ENCODE peak calls at places on chromosomes 6 and 20, in six cellular contexts. T is NCI-H524, L is adipocyte, C is NCI-H2029 treated with DMSO at 0.1 percent for 48 hours, V is AG04449, Q is posterior cingulate gyrus. O is an unnamed sample.

GRCh38 chr20:55160996-55161395 is 685.6 kb downstream of the DOK5 start:
- DNase-seq in T (no peak), L (no peak), C (no peak), V (no peak), Q (no peak), O (no peak)

GRCh38 chr6:55704421-55704820 is 125.4 kb upstream of the HMGCLL1 start:
- DNase-seq in T (no peak), L (peak), C (no peak), V (no peak), Q (no peak), O (no peak)

GRCh38 chr6:133807531-133807930 is 81.4 kb upstream of the TCF21 start:
- DNase-seq in T (no peak), L (no peak), C (no peak), V (no peak), Q (no peak), O (no peak)

GRCh38 chr6:37244430-37245310 is 12.9 kb upstream of the TBC1D22B start:
- DNase-seq in T (no peak), L (peak), C (peak), V (peak), Q (peak), O (peak)

GRCh38 chr20:15818651-15819071 is 754.6 kb downstream of the KIF16B start:
- DNase-seq in T (no peak), L (no peak), C (peak), V (no peak), Q (no peak), O (no peak)

GRCh38 chr6:26474439-26474881 is 16.7 kb downstream of the BTN2A1 start:
- DNase-seq in T (no peak), L (no peak), C (no peak), V (no peak), Q (no peak), O (no peak)

GRCh38 chr6:4549556-4550226 is 226.5 kb upstream of the CDYL start:
- DNase-seq in T (no peak), L (no peak), C (no peak), V (no peak), Q (no peak), O (no peak)

GRCh38 chr6:140319209-140319608 is 944.8 kb upstream of the CITED2 start:
- DNase-seq in T (no peak), L (peak), C (no peak), V (no peak), Q (no peak), O (peak)

GRCh38 chr6:116847234-116847633 is 18.4 kb upstream of the GPRC6A start:
- DNase-seq in T (peak), L (peak), C (peak), V (no peak), Q (no peak), O (no peak)

GRCh38 chr6:128513878-128514277 is 6.5 kb downstream of the PTPRK start:
- DNase-seq in T (peak), L (no peak), C (no peak), V (no peak), Q (no peak), O (no peak)

GRCh38 chr6:89840538-89840937 is 10.9 kb downstream of the CASP8AP2 start:
- DNase-seq in T (no peak), L (no peak), C (no peak), V (no peak), Q (no peak), O (no peak)

GRCh38 chr6:146210406-146211068 is 181.7 kb downstream of the GRM1 start:
- DNase-seq in T (no peak), L (no peak), C (no peak), V (no peak), Q (no peak), O (no peak)

GRCh38 chr20:50673146-50673830 is 18.1 kb downstream of the RIPOR3 start:
- DNase-seq in T (no peak), L (no peak), C (no peak), V (no peak), Q (no peak), O (no peak)

GRCh38 chr6:83055366-83055964 is 10.2 kb downstream of the UBE3D start:
- DNase-seq in T (no peak), L (peak), C (peak), V (no peak), Q (peak), O (no peak)

GRCh38 chr20:906703-907102 is 9.4 kb downstream of the ANGPT4 start:
- DNase-seq in T (no peak), L (no peak), C (no peak), V (no peak), Q (no peak), O (no peak)

GRCh38 chr6:117275711-117276110 is 10.4 kb downstream of the VGLL2 start:
- DNase-seq in T (no peak), L (no peak), C (no peak), V (no peak), Q (no peak), O (no peak)

GRCh38 chr6:140663772-140664171 is 1289.3 kb upstream of the CITED2 start:
- DNase-seq in T (no peak), L (no peak), C (no peak), V (no peak), Q (no peak), O (no peak)

GRCh38 chr6:136365781-136366354 is 76.2 kb upstream of the BCLAF1 start:
- DNase-seq in T (no peak), L (peak), C (peak), V (no peak), Q (peak), O (no peak)

GRCh38 chr6:25945175-25945574 is 14.7 kb upstream of the SLC17A2 start:
- DNase-seq in T (no peak), L (no peak), C (no peak), V (no peak), Q (no peak), O (no peak)

GRCh38 chr6:16257999-16258708 is 19.8 kb downstream of the GMPR start:
- DNase-seq in T (no peak), L (no peak), C (peak), V (no peak), Q (peak), O (no peak)

GRCh38 chr6:100664274-100665040 is 199.7 kb upstream of the SIM1 start:
- DNase-seq in T (no peak), L (peak), C (peak), V (no peak), Q (no peak), O (peak)

GRCh38 chr20:37804584-37805566 is 98.1 kb upstream of the VSTM2L start:
- DNase-seq in T (no peak), L (no peak), C (no peak), V (no peak), Q (peak), O (no peak)

GRCh38 chr20:63333241-63333836 is 27.8 kb downstream of the CHRNA4 start:
- DNase-seq in T (no peak), L (no peak), C (no peak), V (no peak), Q (no peak), O (no peak)

GRCh38 chr6:39048481-39049399 is at the start of gene GLP1R:
- DNase-seq in T (no peak), L (no peak), C (no peak), V (no peak), Q (no peak), O (no peak)

GRCh38 chr20:8631271-8631670 is 437.6 kb upstream of the PLCB4 start:
- DNase-seq in T (no peak), L (no peak), C (no peak), V (no peak), Q (no peak), O (no peak)

GRCh38 chr6:157763129-157763893 is 59.7 kb upstream of the SNX9 start:
- DNase-seq in T (no peak), L (peak), C (peak), V (no peak), Q (no peak), O (no peak)

GRCh38 chr20:17570347-17571152 is 675 bp downstream of the DSTN start:
- DNase-seq in T (peak), L (peak), C (peak), V (no peak), Q (peak), O (no peak)

GRCh38 chr6:56293756-56294155 is 46.4 kb upstream of the COL21A1 start:
- DNase-seq in T (no peak), L (peak), C (no peak), V (no peak), Q (no peak), O (no peak)

GRCh38 chr20:31813611-31814010 is 5.5 kb upstream of the MYLK2 start:
- DNase-seq in T (no peak), L (no peak), C (no peak), V (no peak), Q (no peak), O (no peak)

GRCh38 chr6:68975064-68975463 is 340.0 kb downstream of the ADGRB3 start:
- DNase-seq in T (peak), L (no peak), C (peak), V (no peak), Q (peak), O (no peak)

GRCh38 chr20:23126281-23127061 is 40.3 kb upstream of the CD93 start:
- DNase-seq in T (no peak), L (no peak), C (no peak), V (no peak), Q (no peak), O (no peak)

GRCh38 chr6:96626749-96627353 is 63.9 kb downstream of the FHL5 start:
- DNase-seq in T (peak), L (peak), C (peak), V (no peak), Q (no peak), O (peak)

GRCh38 chr6:32844839-32845372 is 1.1 kb upstream of the PSMB8 start:
- DNase-seq in T (no peak), L (no peak), C (no peak), V (no peak), Q (no peak), O (no peak)

GRCh38 chr20:41011551-41012067 is 17.0 kb upstream of the TOP1 start:
- DNase-seq in T (peak), L (no peak), C (no peak), V (no peak), Q (no peak), O (no peak)

GRCh38 chr20:43492101-43492500 is 15.4 kb upstream of the L3MBTL1 start:
- DNase-seq in T (no peak), L (peak), C (no peak), V (no peak), Q (no peak), O (no peak)

GRCh38 chr6:161424421-161424820 is 150.6 kb upstream of the AGPAT4 start:
- DNase-seq in T (no peak), L (no peak), C (no peak), V (no peak), Q (no peak), O (no peak)

GRCh38 chr6:118565317-118565960 is 17.3 kb downstream of the PLN start:
- DNase-seq in T (peak), L (no peak), C (peak), V (no peak), Q (no peak), O (no peak)

GRCh38 chr20:2752631-2753455 is 47.6 kb downstream of the CPXM1 start:
- DNase-seq in T (peak), L (peak), C (no peak), V (no peak), Q (no peak), O (no peak)

GRCh38 chr6:119467478-119468081 is 118.0 kb upstream of the MAN1A1 start:
- DNase-seq in T (no peak), L (peak), C (no peak), V (no peak), Q (no peak), O (peak)

O was measured in AG04450.